ENCODE peak calls at places on chromosome 4, in four cellular contexts. C, L, M and Z are unnamed samples.

GRCh38 chr4:131427000-131427399 is 1722.1 kb upstream of the PCDH10 start:
- DNase-seq in M (no peak), L (no peak), C (no peak), Z (peak; percentile 15)

GRCh38 chr4:38967260-38968095 is 64.7 kb downstream of the TMEM156 start:
- DNase-seq in C (no peak), L (no peak), M (no peak), Z (peak; percentile 89)

GRCh38 chr4:164343472-164343976 is 410.4 kb upstream of the SMIM31 start:
- DNase-seq in M (no peak), L (no peak), C (no peak), Z (no peak)

GRCh38 chr4:140059159-140059558 is 94.8 kb downstream of the MAML3 start:
- DNase-seq in C (no peak), L (no peak), M (no peak), Z (peak; percentile 23)

GRCh38 chr4:106010761-106011160 is 115.5 kb downstream of the NPNT start:
- DNase-seq in C (no peak), L (no peak), M (no peak), Z (no peak)

GRCh38 chr4:96189761-96190160 is 349.9 kb downstream of the PDHA2 start:
- DNase-seq in L (no peak), M (no peak), C (no peak), Z (no peak)

GRCh38 chr4:7650606-7651400 is 216.1 kb upstream of the PSAPL1 start:
- DNase-seq in M (no peak), L (no peak), C (no peak), Z (peak; percentile 31)

GRCh38 chr4:119233750-119234149 is 21.2 kb downstream of the USP53 start:
- DNase-seq in L (no peak), C (no peak), M (no peak), Z (no peak)

GRCh38 chr4:11912886-11913285 is 484.2 kb upstream of the HS3ST1 start:
- DNase-seq in C (no peak), L (no peak), M (no peak), Z (no peak)

GRCh38 chr4:17013382-17014006 is 115.0 kb upstream of the LDB2 start:
- DNase-seq in C (no peak), M (no peak), L (no peak), Z (no peak)

GRCh38 chr4:75107703-75108612 is 175.0 kb downstream of the PARM1 start:
- DNase-seq in L (no peak), C (no peak), M (no peak), Z (no peak)

GRCh38 chr4:3077796-3078195 is 3.3 kb downstream of the HTT start:
- DNase-seq in M (peak; percentile 41), L (no peak), C (peak; percentile 63), Z (no peak)